ENCODE peak calls at places on chromosomes 6 and 20, in seven cellular contexts. One of them, this sample, is unnamed.

GRCh38 chr6:155201461-155202226 is 62.2 kb upstream of the CLDN20 start:
- DNase-seq in GM10248: no peak
- DNase-seq in cardiac muscle cell: no peak
- DNase-seq in NCI-H1436 treated with DMSO at 0.1 percent for 48 hours: no peak
- DNase-seq in left ventricle myocardium inferior: no peak
- DNase-seq in ELR: peak
- DNase-seq in NCI-H1417 treated with DMSO at 0.1 percent for 48 hours: peak
- DNase-seq in this sample: peak

GRCh38 chr20:35776513-35777101 is 4.8 kb downstream of the PHF20 start:
- DNase-seq in cardiac muscle cell: peak
- DNase-seq in NCI-H1417 treated with DMSO at 0.1 percent for 48 hours: no peak
- DNase-seq in NCI-H1436 treated with DMSO at 0.1 percent for 48 hours: no peak
- DNase-seq in GM10248: no peak
- DNase-seq in left ventricle myocardium inferior: peak
- DNase-seq in ELR: peak
- DNase-seq in this sample: peak

GRCh38 chr6:46410330-46410953 is 80.8 kb downstream of the RCAN2 start:
- DNase-seq in left ventricle myocardium inferior: no peak
- DNase-seq in cardiac muscle cell: peak
- DNase-seq in NCI-H1417 treated with DMSO at 0.1 percent for 48 hours: no peak
- DNase-seq in GM10248: peak
- DNase-seq in ELR: peak
- DNase-seq in NCI-H1436 treated with DMSO at 0.1 percent for 48 hours: peak
- DNase-seq in this sample: peak

GRCh38 chr20:63417213-63418120 is 55.0 kb downstream of the KCNQ2 start:
- DNase-seq in NCI-H1417 treated with DMSO at 0.1 percent for 48 hours: no peak
- DNase-seq in cardiac muscle cell: no peak
- DNase-seq in GM10248: no peak
- DNase-seq in left ventricle myocardium inferior: no peak
- DNase-seq in NCI-H1436 treated with DMSO at 0.1 percent for 48 hours: no peak
- DNase-seq in ELR: no peak
- DNase-seq in this sample: peak

GRCh38 chr20:5612476-5613291 is 137.5 kb upstream of the SHLD1 start:
- DNase-seq in cardiac muscle cell: peak
- DNase-seq in NCI-H1436 treated with DMSO at 0.1 percent for 48 hours: no peak
- DNase-seq in left ventricle myocardium inferior: no peak
- DNase-seq in NCI-H1417 treated with DMSO at 0.1 percent for 48 hours: no peak
- DNase-seq in ELR: peak
- DNase-seq in GM10248: no peak
- DNase-seq in this sample: peak

GRCh38 chr6:16999486-17000436 is 102.1 kb upstream of the STMND1 start:
- DNase-seq in ELR: peak
- DNase-seq in cardiac muscle cell: peak
- DNase-seq in NCI-H1436 treated with DMSO at 0.1 percent for 48 hours: no peak
- DNase-seq in left ventricle myocardium inferior: no peak
- DNase-seq in GM10248: no peak
- DNase-seq in NCI-H1417 treated with DMSO at 0.1 percent for 48 hours: no peak
- DNase-seq in this sample: peak

GRCh38 chr6:11614534-11615213 is 77.1 kb downstream of the TMEM170B start:
- DNase-seq in NCI-H1436 treated with DMSO at 0.1 percent for 48 hours: no peak
- DNase-seq in left ventricle myocardium inferior: no peak
- DNase-seq in cardiac muscle cell: no peak
- DNase-seq in GM10248: no peak
- DNase-seq in NCI-H1417 treated with DMSO at 0.1 percent for 48 hours: no peak
- DNase-seq in ELR: no peak
- DNase-seq in this sample: peak

GRCh38 chr6:46437671-46438221 is 53.5 kb downstream of the RCAN2 start:
- DNase-seq in GM10248: no peak
- DNase-seq in NCI-H1436 treated with DMSO at 0.1 percent for 48 hours: no peak
- DNase-seq in NCI-H1417 treated with DMSO at 0.1 percent for 48 hours: no peak
- DNase-seq in cardiac muscle cell: no peak
- DNase-seq in ELR: no peak
- DNase-seq in left ventricle myocardium inferior: no peak
- DNase-seq in this sample: peak

GRCh38 chr20:35059110-35059509 is 33.5 kb downstream of the TRPC4AP start:
- DNase-seq in NCI-H1436 treated with DMSO at 0.1 percent for 48 hours: no peak
- DNase-seq in ELR: no peak
- DNase-seq in left ventricle myocardium inferior: no peak
- DNase-seq in GM10248: no peak
- DNase-seq in NCI-H1417 treated with DMSO at 0.1 percent for 48 hours: no peak
- DNase-seq in cardiac muscle cell: no peak
- DNase-seq in this sample: no peak

GRCh38 chr6:85581572-85581971 is 12.1 kb downstream of the SNX14 start:
- DNase-seq in left ventricle myocardium inferior: no peak
- DNase-seq in ELR: no peak
- DNase-seq in cardiac muscle cell: no peak
- DNase-seq in GM10248: no peak
- DNase-seq in NCI-H1417 treated with DMSO at 0.1 percent for 48 hours: no peak
- DNase-seq in NCI-H1436 treated with DMSO at 0.1 percent for 48 hours: no peak
- DNase-seq in this sample: no peak

GRCh38 chr6:88670369-88670768 is 293.0 kb downstream of the RNGTT start:
- DNase-seq in left ventricle myocardium inferior: no peak
- DNase-seq in NCI-H1417 treated with DMSO at 0.1 percent for 48 hours: no peak
- DNase-seq in cardiac muscle cell: no peak
- DNase-seq in ELR: no peak
- DNase-seq in GM10248: no peak
- DNase-seq in NCI-H1436 treated with DMSO at 0.1 percent for 48 hours: no peak
- DNase-seq in this sample: no peak

GRCh38 chr6:149901444-149902140 is 3.7 kb upstream of the RAET1E start:
- DNase-seq in NCI-H1436 treated with DMSO at 0.1 percent for 48 hours: no peak
- DNase-seq in ELR: no peak
- DNase-seq in left ventricle myocardium inferior: no peak
- DNase-seq in GM10248: no peak
- DNase-seq in cardiac muscle cell: no peak
- DNase-seq in NCI-H1417 treated with DMSO at 0.1 percent for 48 hours: no peak
- DNase-seq in this sample: no peak

GRCh38 chr20:32621071-32621913 is 36.2 kb upstream of the NOL4L start:
- DNase-seq in GM10248: peak
- DNase-seq in cardiac muscle cell: no peak
- DNase-seq in NCI-H1417 treated with DMSO at 0.1 percent for 48 hours: no peak
- DNase-seq in ELR: peak
- DNase-seq in NCI-H1436 treated with DMSO at 0.1 percent for 48 hours: no peak
- DNase-seq in left ventricle myocardium inferior: no peak
- DNase-seq in this sample: peak

GRCh38 chr6:36358235-36358915 is 21.7 kb upstream of the BNIP5 start:
- DNase-seq in NCI-H1417 treated with DMSO at 0.1 percent for 48 hours: no peak
- DNase-seq in ELR: no peak
- DNase-seq in NCI-H1436 treated with DMSO at 0.1 percent for 48 hours: peak
- DNase-seq in GM10248: peak
- DNase-seq in cardiac muscle cell: peak
- DNase-seq in left ventricle myocardium inferior: no peak
- DNase-seq in this sample: peak

GRCh38 chr6:136089885-136090284 is 160.2 kb downstream of the MTFR2 start:
- DNase-seq in cardiac muscle cell: no peak
- DNase-seq in GM10248: no peak
- DNase-seq in ELR: peak
- DNase-seq in NCI-H1436 treated with DMSO at 0.1 percent for 48 hours: no peak
- DNase-seq in NCI-H1417 treated with DMSO at 0.1 percent for 48 hours: no peak
- DNase-seq in left ventricle myocardium inferior: no peak
- DNase-seq in this sample: no peak

GRCh38 chr20:31861346-31862156 is 8.8 kb downstream of the DUSP15 start:
- DNase-seq in GM10248: peak
- DNase-seq in left ventricle myocardium inferior: peak
- DNase-seq in NCI-H1417 treated with DMSO at 0.1 percent for 48 hours: peak
- DNase-seq in ELR: peak
- DNase-seq in NCI-H1436 treated with DMSO at 0.1 percent for 48 hours: no peak
- DNase-seq in cardiac muscle cell: peak
- DNase-seq in this sample: peak

GRCh38 chr20:53623454-53624206 is 30.0 kb upstream of the ZNF217 start:
- DNase-seq in NCI-H1436 treated with DMSO at 0.1 percent for 48 hours: no peak
- DNase-seq in GM10248: no peak
- DNase-seq in ELR: peak
- DNase-seq in left ventricle myocardium inferior: peak
- DNase-seq in NCI-H1417 treated with DMSO at 0.1 percent for 48 hours: no peak
- DNase-seq in cardiac muscle cell: peak
- DNase-seq in this sample: peak

GRCh38 chr6:40409143-40409542 is 178.0 kb downstream of the LRFN2 start:
- DNase-seq in NCI-H1436 treated with DMSO at 0.1 percent for 48 hours: no peak
- DNase-seq in cardiac muscle cell: no peak
- DNase-seq in GM10248: no peak
- DNase-seq in NCI-H1417 treated with DMSO at 0.1 percent for 48 hours: no peak
- DNase-seq in ELR: no peak
- DNase-seq in left ventricle myocardium inferior: no peak
- DNase-seq in this sample: no peak

GRCh38 chr6:53465732-53466131 is 79.2 kb downstream of the GCLC start:
- DNase-seq in ELR: peak
- DNase-seq in left ventricle myocardium inferior: no peak
- DNase-seq in GM10248: no peak
- DNase-seq in NCI-H1417 treated with DMSO at 0.1 percent for 48 hours: no peak
- DNase-seq in cardiac muscle cell: peak
- DNase-seq in NCI-H1436 treated with DMSO at 0.1 percent for 48 hours: no peak
- DNase-seq in this sample: peak

GRCh38 chr6:109874086-109874485 is 104.0 kb upstream of the GPR6 start:
- DNase-seq in ELR: no peak
- DNase-seq in cardiac muscle cell: no peak
- DNase-seq in GM10248: no peak
- DNase-seq in NCI-H1417 treated with DMSO at 0.1 percent for 48 hours: no peak
- DNase-seq in left ventricle myocardium inferior: no peak
- DNase-seq in NCI-H1436 treated with DMSO at 0.1 percent for 48 hours: no peak
- DNase-seq in this sample: no peak

GRCh38 chr20:50020283-50020682 is 37.5 kb downstream of the SNAI1 start:
- DNase-seq in NCI-H1417 treated with DMSO at 0.1 percent for 48 hours: no peak
- DNase-seq in cardiac muscle cell: peak
- DNase-seq in GM10248: no peak
- DNase-seq in ELR: peak
- DNase-seq in left ventricle myocardium inferior: no peak
- DNase-seq in NCI-H1436 treated with DMSO at 0.1 percent for 48 hours: no peak
- DNase-seq in this sample: peak

GRCh38 chr6:6851059-6851658 is 256.6 kb upstream of the RREB1 start:
- DNase-seq in ELR: peak
- DNase-seq in NCI-H1436 treated with DMSO at 0.1 percent for 48 hours: no peak
- DNase-seq in NCI-H1417 treated with DMSO at 0.1 percent for 48 hours: no peak
- DNase-seq in GM10248: no peak
- DNase-seq in left ventricle myocardium inferior: peak
- DNase-seq in cardiac muscle cell: peak
- DNase-seq in this sample: peak

GRCh38 chr6:133621751-133622150 is 267.2 kb upstream of the TCF21 start:
- DNase-seq in ELR: peak
- DNase-seq in NCI-H1436 treated with DMSO at 0.1 percent for 48 hours: no peak
- DNase-seq in cardiac muscle cell: peak
- DNase-seq in left ventricle myocardium inferior: no peak
- DNase-seq in NCI-H1417 treated with DMSO at 0.1 percent for 48 hours: no peak
- DNase-seq in GM10248: no peak
- DNase-seq in this sample: no peak

GRCh38 chr6:109473120-109473519 is 9.9 kb downstream of the ZBTB24 start:
- DNase-seq in left ventricle myocardium inferior: no peak
- DNase-seq in ELR: no peak
- DNase-seq in NCI-H1417 treated with DMSO at 0.1 percent for 48 hours: no peak
- DNase-seq in GM10248: no peak
- DNase-seq in cardiac muscle cell: no peak
- DNase-seq in NCI-H1436 treated with DMSO at 0.1 percent for 48 hours: no peak
- DNase-seq in this sample: no peak

GRCh38 chr20:20327756-20328155 is 40.1 kb upstream of the INSM1 start:
- DNase-seq in GM10248: no peak
- DNase-seq in cardiac muscle cell: no peak
- DNase-seq in ELR: peak
- DNase-seq in NCI-H1417 treated with DMSO at 0.1 percent for 48 hours: no peak
- DNase-seq in left ventricle myocardium inferior: no peak
- DNase-seq in NCI-H1436 treated with DMSO at 0.1 percent for 48 hours: no peak
- DNase-seq in this sample: peak

GRCh38 chr20:48358176-48358575 is 469.6 kb downstream of the PREX1 start:
- DNase-seq in GM10248: no peak
- DNase-seq in NCI-H1436 treated with DMSO at 0.1 percent for 48 hours: no peak
- DNase-seq in ELR: no peak
- DNase-seq in cardiac muscle cell: no peak
- DNase-seq in NCI-H1417 treated with DMSO at 0.1 percent for 48 hours: no peak
- DNase-seq in left ventricle myocardium inferior: no peak
- DNase-seq in this sample: no peak

GRCh38 chr6:163930012-163930411 is 515.5 kb downstream of the QKI start:
- DNase-seq in GM10248: no peak
- DNase-seq in NCI-H1417 treated with DMSO at 0.1 percent for 48 hours: no peak
- DNase-seq in cardiac muscle cell: no peak
- DNase-seq in NCI-H1436 treated with DMSO at 0.1 percent for 48 hours: no peak
- DNase-seq in ELR: no peak
- DNase-seq in left ventricle myocardium inferior: no peak
- DNase-seq in this sample: no peak

GRCh38 chr6:45965787-45966186 is 49.9 kb downstream of the CLIC5 start:
- DNase-seq in left ventricle myocardium inferior: no peak
- DNase-seq in NCI-H1417 treated with DMSO at 0.1 percent for 48 hours: no peak
- DNase-seq in NCI-H1436 treated with DMSO at 0.1 percent for 48 hours: no peak
- DNase-seq in ELR: peak
- DNase-seq in cardiac muscle cell: peak
- DNase-seq in GM10248: no peak
- DNase-seq in this sample: peak

GRCh38 chr20:1390552-1391403 is 2.1 kb downstream of the FKBP1A start:
- DNase-seq in NCI-H1436 treated with DMSO at 0.1 percent for 48 hours: no peak
- DNase-seq in left ventricle myocardium inferior: no peak
- DNase-seq in ELR: no peak
- DNase-seq in cardiac muscle cell: no peak
- DNase-seq in NCI-H1417 treated with DMSO at 0.1 percent for 48 hours: no peak
- DNase-seq in GM10248: no peak
- DNase-seq in this sample: no peak

GRCh38 chr6:85250586-85251216 is 199.2 kb upstream of the NT5E start:
- DNase-seq in NCI-H1417 treated with DMSO at 0.1 percent for 48 hours: no peak
- DNase-seq in NCI-H1436 treated with DMSO at 0.1 percent for 48 hours: no peak
- DNase-seq in cardiac muscle cell: peak
- DNase-seq in GM10248: no peak
- DNase-seq in left ventricle myocardium inferior: no peak
- DNase-seq in ELR: no peak
- DNase-seq in this sample: no peak

GRCh38 chr20:61840661-61841455 is 224.8 kb downstream of the TAF4 start:
- DNase-seq in left ventricle myocardium inferior: no peak
- DNase-seq in GM10248: no peak
- DNase-seq in NCI-H1417 treated with DMSO at 0.1 percent for 48 hours: no peak
- DNase-seq in NCI-H1436 treated with DMSO at 0.1 percent for 48 hours: no peak
- DNase-seq in ELR: no peak
- DNase-seq in cardiac muscle cell: no peak
- DNase-seq in this sample: no peak

GRCh38 chr6:51394061-51394460 is 575.4 kb downstream of the TFAP2B start:
- DNase-seq in cardiac muscle cell: no peak
- DNase-seq in GM10248: no peak
- DNase-seq in NCI-H1417 treated with DMSO at 0.1 percent for 48 hours: no peak
- DNase-seq in NCI-H1436 treated with DMSO at 0.1 percent for 48 hours: no peak
- DNase-seq in left ventricle myocardium inferior: no peak
- DNase-seq in ELR: no peak
- DNase-seq in this sample: no peak

GRCh38 chr6:129744201-129744879 is 34.4 kb upstream of the ARHGAP18 start:
- DNase-seq in GM10248: no peak
- DNase-seq in cardiac muscle cell: peak
- DNase-seq in NCI-H1436 treated with DMSO at 0.1 percent for 48 hours: no peak
- DNase-seq in left ventricle myocardium inferior: no peak
- DNase-seq in NCI-H1417 treated with DMSO at 0.1 percent for 48 hours: no peak
- DNase-seq in ELR: peak
- DNase-seq in this sample: peak

This sample was measured in M059J.